ENCODE peak calls at places on chromosomes 5 and 9, in five cellular contexts. Y is heart left ventricle, D is A549, M is testis, N is ovary. J is an unnamed sample.

GRCh38 chr5:179953934-179954833 is 46.5 kb upstream of the TBC1D9B start:
- DNase-seq in Y (no peak), D (no peak), M (no peak), N (no peak), J (peak)

GRCh38 chr5:21919417-21920022 is 933.6 kb downstream of the CDH12 start:
- DNase-seq in Y (no peak), D (peak), M (no peak), N (no peak), J (peak)

GRCh38 chr9:109001275-109001676 is 12.0 kb downstream of the CTNNAL1 start:
- DNase-seq in Y (no peak), D (peak), M (no peak), N (no peak), J (peak)

GRCh38 chr5:135156715-135157404 is 122.8 kb upstream of the PITX1 start:
- DNase-seq in Y (no peak), D (no peak), M (peak), N (no peak), J (no peak)

GRCh38 chr5:19258686-19259085 is 729.3 kb downstream of the CDH18 start:
- DNase-seq in Y (no peak), D (no peak), M (peak), N (no peak), J (no peak)

GRCh38 chr9:6552033-6552737 is 93.3 kb downstream of the GLDC start:
- DNase-seq in Y (no peak), D (no peak), M (no peak), N (no peak), J (peak)

GRCh38 chr9:108722396-108722795 is 133.4 kb downstream of the ACTL7B start:
- DNase-seq in Y (no peak), D (no peak), M (peak), N (no peak), J (no peak)

GRCh38 chr9:78074385-78075291 is 43.0 kb upstream of the GNAQ start:
- DNase-seq in Y (no peak), D (no peak), M (no peak), N (no peak), J (no peak)

GRCh38 chr5:157744055-157745011 is 821 bp downstream of the LSM11 start:
- DNase-seq in Y (no peak), D (no peak), M (no peak), N (peak), J (no peak)

GRCh38 chr9:71896762-71897161 is 14.2 kb downstream of the ABHD17B start:
- DNase-seq in Y (no peak), D (no peak), M (no peak), N (no peak), J (no peak)

GRCh38 chr9:98185611-98186171 is 6.7 kb downstream of the CORO2A start:
- DNase-seq in Y (no peak), D (no peak), M (no peak), N (no peak), J (no peak)

GRCh38 chr5:124825250-124825982 is 79.0 kb upstream of the ZNF608 start:
- DNase-seq in Y (no peak), D (no peak), M (no peak), N (no peak), J (no peak)

GRCh38 chr5:149227168-149227826 is 44.4 kb upstream of the AFAP1L1 start:
- DNase-seq in Y (no peak), D (peak), M (no peak), N (no peak), J (peak)

GRCh38 chr9:96172797-96173196 is 129.2 kb downstream of the HSD17B3 start:
- DNase-seq in Y (no peak), D (no peak), M (no peak), N (no peak), J (no peak)

GRCh38 chr9:9352877-9353481 is 1259.8 kb downstream of the PTPRD start:
- DNase-seq in Y (no peak), D (no peak), M (peak), N (no peak), J (no peak)

GRCh38 chr5:178839319-178839704 is 20.4 kb upstream of the ZNF354B start:
- DNase-seq in Y (peak), D (peak), M (peak), N (no peak), J (no peak)

GRCh38 chr9:33466565-33467495 is 6.9 kb downstream of the NOL6 start:
- DNase-seq in Y (peak), D (peak), M (peak), N (peak), J (peak)

GRCh38 chr9:113798062-113799030 is 77.8 kb upstream of the ZNF618 start:
- DNase-seq in Y (no peak), D (no peak), M (no peak), N (no peak), J (peak)

GRCh38 chr5:139655727-139656271 is 7.7 kb downstream of the CXXC5 start:
- DNase-seq in Y (peak), D (peak), M (no peak), N (peak), J (peak)

GRCh38 chr5:53607896-53608295 is 47.5 kb downstream of the NDUFS4 start:
- DNase-seq in Y (no peak), D (no peak), M (no peak), N (no peak), J (peak)

GRCh38 chr9:121675969-121676822 is 24.8 kb downstream of the DAB2IP start:
- DNase-seq in Y (peak), D (no peak), M (peak), N (peak), J (no peak)

GRCh38 chr9:77810047-77810446 is 161.9 kb upstream of the GNA14 start:
- DNase-seq in Y (no peak), D (no peak), M (no peak), N (no peak), J (no peak)

DNA sequence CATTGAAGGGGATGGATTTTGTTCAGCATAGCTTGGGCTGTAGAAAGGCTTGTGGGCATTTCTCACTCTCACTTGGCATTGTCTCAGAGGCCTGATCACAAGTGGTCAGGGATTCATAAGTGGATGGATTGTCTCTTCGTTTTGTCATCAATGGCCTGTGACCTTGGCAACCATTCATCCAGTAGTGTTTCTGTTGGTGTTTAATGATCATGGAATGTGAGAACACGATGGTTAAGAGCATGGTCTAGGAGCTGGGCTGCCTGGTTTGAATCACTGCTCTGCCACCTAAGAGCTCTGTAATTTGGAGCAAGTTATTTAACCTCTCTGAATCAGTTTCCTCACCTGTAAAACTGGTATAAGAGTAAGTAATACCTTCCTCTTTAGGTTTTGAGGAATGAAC is 430.1 kb upstream of the MEF2C start:
- DNase-seq in Y (no peak), D (no peak), M (no peak), N (no peak), J (peak)
- TF ChIP-seq POLR2A in Y (no peak), D (no peak), M (no peak), N (no peak), J (no peak)

GRCh38 chr5:74641014-74641777 is 668 bp upstream of the ENC1 start:
- DNase-seq in Y (peak), D (peak), M (peak), N (peak), J (peak)
- TF ChIP-seq POLR2A in Y (no peak), D (peak), M (no peak), N (no peak), J (no peak)

GRCh38 chr9:124869986-124870560 is 8.1 kb downstream of the ARPC5L start:
- DNase-seq in Y (no peak), D (no peak), M (peak), N (no peak), J (peak)
- TF ChIP-seq POLR2A in Y (no peak), D (no peak), M (no peak), N (no peak), J (no peak)

DNA sequence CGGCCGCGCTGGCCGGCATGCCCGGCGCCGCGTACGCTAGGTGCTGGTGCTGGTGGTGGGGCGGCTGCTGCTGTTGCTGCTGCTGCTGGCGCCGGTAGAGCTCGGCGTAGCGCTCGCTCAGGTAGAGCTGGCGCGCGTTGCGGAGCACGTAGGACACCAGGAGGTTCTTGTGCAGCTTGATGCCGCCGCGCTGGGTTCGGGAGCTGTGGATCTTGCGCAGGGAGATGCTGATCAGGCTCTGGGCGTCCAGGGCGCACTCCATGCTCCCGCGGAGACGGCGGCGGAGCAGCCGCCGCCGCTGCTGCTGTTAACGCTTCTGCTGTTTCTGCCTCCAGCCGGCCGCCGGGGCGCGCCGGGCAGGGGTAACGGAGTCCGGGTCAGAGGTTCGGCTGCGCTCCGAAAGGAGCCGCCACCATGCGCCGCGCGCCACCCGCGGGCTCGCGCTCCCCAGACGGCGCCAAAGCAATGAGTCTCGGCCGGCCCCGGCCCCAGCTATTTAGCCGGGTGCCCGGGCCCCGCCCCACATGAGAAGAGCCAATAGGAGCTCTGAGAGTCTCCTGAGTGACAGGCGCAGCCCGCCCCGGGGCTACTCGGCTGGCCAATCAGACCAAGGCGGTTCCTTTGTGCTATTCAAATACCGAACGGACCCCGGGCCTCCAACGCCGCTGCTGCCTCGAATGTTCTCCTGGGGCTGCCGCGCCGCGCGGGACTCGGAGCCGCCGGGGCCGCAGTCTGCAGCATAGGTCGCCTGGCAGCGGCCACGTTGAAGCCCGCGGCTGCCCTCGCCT is at the start of gene IER5L:
- DNase-seq in Y (peak), D (peak), M (peak), N (peak), J (peak)
- TF ChIP-seq POLR2A in Y (peak), D (peak), M (peak), N (peak), J (peak)

GRCh38 chr5:151157426-151158286 is at the start of gene ANXA6:
- DNase-seq in Y (peak), D (peak), M (peak), N (peak), J (peak)
- TF ChIP-seq POLR2A in Y (peak), D (peak), M (no peak), N (peak), J (peak)

DNA sequence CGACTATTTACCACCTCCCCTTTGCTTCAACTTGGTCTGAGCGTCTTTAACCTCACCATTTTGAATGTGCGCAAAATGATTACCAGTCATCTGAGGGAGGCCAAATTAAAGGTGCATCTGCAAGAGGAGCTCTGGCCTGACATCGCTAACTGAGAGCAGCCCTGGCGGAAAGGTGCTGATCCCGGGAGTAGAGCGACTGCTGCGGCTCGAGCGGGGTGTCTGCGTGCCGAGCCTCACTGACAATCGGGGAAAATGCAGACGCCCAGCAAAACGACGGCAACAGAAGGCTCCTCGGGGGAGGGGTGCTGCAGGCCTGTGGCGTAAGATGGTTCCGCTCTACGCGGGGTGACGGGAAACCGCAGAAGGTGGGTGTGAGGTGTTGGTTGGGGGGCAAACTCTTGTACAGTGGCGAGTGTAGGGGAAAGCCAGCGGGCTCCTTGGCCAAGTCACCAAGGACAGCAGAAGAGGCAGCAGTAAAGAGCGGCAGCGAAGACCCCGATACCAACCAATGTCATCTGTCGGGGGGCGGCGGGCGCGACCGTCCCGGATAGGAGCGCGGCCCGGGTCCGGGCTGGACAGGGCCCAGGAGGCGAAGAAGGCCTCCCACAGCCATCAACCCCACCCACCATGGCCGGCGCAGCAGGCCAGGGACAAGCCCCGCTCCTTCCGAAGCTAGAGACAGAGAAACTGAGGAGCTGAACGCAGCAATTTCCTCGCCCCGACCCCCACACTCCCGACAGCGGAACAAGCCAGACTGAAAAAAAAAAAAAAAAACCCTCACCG is 522 bp downstream of the PJA2 start:
- DNase-seq in Y (peak), D (peak), M (peak), N (peak), J (peak)
- TF ChIP-seq POLR2A in Y (no peak), D (no peak), M (no peak), N (no peak), J (peak)

DNA sequence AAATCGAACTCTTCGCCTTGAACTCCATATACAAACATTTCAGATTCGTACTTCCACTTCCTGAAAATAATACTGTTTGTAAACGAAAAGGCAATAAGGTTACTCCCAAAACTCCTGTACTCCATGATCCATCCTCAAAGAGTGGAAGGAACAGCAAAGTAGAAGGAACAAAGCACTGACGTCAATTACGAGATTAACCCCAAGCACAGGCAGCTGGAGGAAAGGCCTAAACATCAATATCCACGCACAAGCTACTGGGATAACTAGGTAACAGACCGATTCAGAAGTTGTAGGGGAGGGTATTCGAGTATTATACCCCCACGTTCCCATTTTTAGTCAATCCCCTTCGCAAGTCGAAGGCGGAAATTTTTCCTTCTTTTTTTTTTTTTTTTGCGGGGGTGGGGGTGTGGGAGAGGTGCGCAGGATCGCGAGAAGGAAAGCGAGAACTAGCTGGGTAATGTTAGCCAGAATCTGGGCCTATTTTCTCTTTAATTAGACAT is 955 bp downstream of the AFF4 start:
- DNase-seq in Y (no peak), D (peak), M (peak), N (no peak), J (peak)
- TF ChIP-seq POLR2A in Y (no peak), D (no peak), M (no peak), N (peak), J (peak)

GRCh38 chr9:76644171-76644570 is 120.1 kb upstream of the PCA3 start:
- DNase-seq in Y (no peak), D (no peak), M (no peak), N (no peak), J (no peak)
- TF ChIP-seq POLR2A in Y (no peak), D (no peak), M (no peak), N (no peak), J (no peak)

GRCh38 chr9:132406554-132407122 is at the start of gene TTF1:
- DNase-seq in Y (peak), D (peak), M (peak), N (peak), J (peak)
- TF ChIP-seq POLR2A in Y (peak), D (peak), M (no peak), N (no peak), J (peak)

J was measured in IMR-90.